ENCODE peak calls at places on chromosomes 3 and 15, in nine cellular contexts. S, U, E, W, H, R, F, G and V are unnamed samples.

GRCh38 chr3:152309535-152310317 is 41.0 kb downstream of the MBNL1 start:
- DNase-seq in W (peak; percentile 89), H (no peak), R (peak; percentile 80), S (peak; percentile 55), E (no peak), F (peak; percentile 81), U (peak; percentile 64), G (peak; percentile 36), V (no peak)

GRCh38 chr3:181610083-181610972 is 101.4 kb upstream of the SOX2 start:
- DNase-seq in H (no peak), E (no peak), G (no peak), F (no peak), W (no peak), U (peak; percentile 26), S (no peak), R (no peak), V (no peak)

GRCh38 chr15:71252036-71252898 is 137.0 kb downstream of the THSD4 start:
- DNase-seq in U (no peak), S (peak; percentile 65), G (no peak), R (peak; percentile 52), W (no peak), F (peak; percentile 57), H (no peak), E (no peak), V (no peak)

GRCh38 chr3:105707009-105707408 is 161.8 kb downstream of the CBLB start:
- DNase-seq in R (no peak), H (no peak), E (no peak), G (no peak), U (no peak), S (no peak), F (no peak), W (no peak), V (no peak)

GRCh38 chr3:146130881-146131371 is 30.1 kb downstream of the PLOD2 start:
- DNase-seq in F (no peak), G (no peak), U (peak; percentile 61), S (no peak), E (peak; percentile 91), H (no peak), R (peak; percentile 71), W (peak; percentile 87), V (no peak)

GRCh38 chr15:81558056-81558455 is 184.0 kb upstream of the TMC3 start:
- DNase-seq in U (no peak), F (no peak), W (no peak), S (no peak), R (no peak), G (no peak), H (no peak), E (no peak), V (no peak)

GRCh38 chr3:142624725-142625440 is 28.7 kb downstream of the PLS1 start:
- DNase-seq in F (no peak), R (no peak), G (no peak), W (no peak), E (no peak), H (no peak), S (no peak), U (no peak), V (no peak)

GRCh38 chr3:127673191-127674098 is 693 bp downstream of the ABTB1 start:
- DNase-seq in R (peak; percentile 55), W (peak; percentile 65), G (no peak), H (no peak), F (peak; percentile 19), S (peak; percentile 28), U (peak; percentile 52), E (no peak), V (peak; percentile 64)

DNA sequence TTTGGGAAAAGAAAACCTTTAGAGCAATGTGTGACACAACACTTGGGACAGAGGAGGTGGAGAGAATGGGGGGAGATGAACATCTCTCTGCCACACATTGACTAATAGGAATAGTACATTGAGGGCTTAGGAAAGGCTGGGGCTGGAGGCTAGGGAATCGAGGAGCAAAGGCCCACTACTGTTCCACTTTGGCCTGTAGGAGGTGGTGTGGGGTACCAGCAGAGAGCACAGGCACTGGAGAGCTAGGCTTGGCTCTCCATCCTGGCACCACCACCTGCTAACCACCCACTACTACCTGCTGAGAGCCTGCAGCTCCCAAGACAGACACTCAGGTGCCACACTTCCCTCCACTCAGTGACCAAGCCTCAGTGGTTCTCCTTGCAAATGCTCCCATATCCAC is 19.4 kb downstream of the CCDC32 start:
- DNase-seq in S (no peak), U (no peak), F (no peak), G (no peak), E (no peak), H (no peak), R (no peak), W (no peak), V (no peak)
- TF ChIP-seq CTCF in S (no peak), U (no peak), F (peak; percentile 22), G (no peak), E (no peak), H (no peak), R (no peak), W (no peak), V (no peak)

DNA sequence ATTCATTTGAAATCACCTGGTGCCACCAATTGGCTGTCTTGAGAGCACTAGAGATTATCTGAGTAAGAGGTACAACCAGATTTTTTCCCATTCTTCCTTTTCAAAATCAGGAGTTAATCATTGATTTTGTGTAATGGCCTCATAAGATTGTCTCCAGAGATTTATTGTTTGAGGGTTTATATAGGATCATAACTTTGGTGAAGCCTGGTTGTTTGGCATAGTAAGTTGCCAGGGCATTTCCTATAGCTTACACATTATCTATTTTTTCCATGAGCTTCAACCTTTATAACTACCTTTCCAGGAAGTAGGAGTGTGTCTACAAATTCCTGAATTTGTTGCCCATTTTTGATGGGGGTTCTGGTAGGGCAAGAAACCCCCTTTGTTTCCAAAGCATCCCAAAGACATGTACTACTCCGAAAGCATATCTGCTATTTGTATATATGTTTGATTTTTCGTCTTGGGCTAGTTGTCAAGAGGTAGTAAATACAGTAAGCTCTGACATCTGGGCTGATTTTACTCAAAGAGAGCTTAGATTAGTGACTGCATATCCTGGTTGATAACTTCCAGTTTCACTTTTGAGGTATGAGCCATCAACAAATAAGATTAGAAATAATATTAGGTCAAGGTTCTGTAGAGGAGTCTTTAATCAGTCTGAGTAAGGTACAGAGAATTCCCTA is 11.7 kb upstream of the PRR23B start:
- DNase-seq in G (no peak), S (no peak), F (no peak), E (no peak), R (no peak), W (no peak), H (no peak), U (no peak), V (no peak)
- TF ChIP-seq CTCF in G (no peak), S (no peak), F (no peak), E (no peak), R (no peak), W (no peak), H (no peak), U (no peak), V (no peak)

GRCh38 chr3:11651900-11652299 is 8.2 kb upstream of the VGLL4 start:
- DNase-seq in W (peak; percentile 59), G (no peak), R (peak; percentile 77), U (peak; percentile 72), H (no peak), S (peak; percentile 31), F (peak; percentile 70), E (no peak), V (no peak)
- TF ChIP-seq CTCF in W (peak; percentile 39), G (no peak), R (peak; percentile 31), U (peak; percentile 21), H (peak; percentile 74), S (peak; percentile 22), F (peak; percentile 66), E (no peak), V (peak; percentile 73)

GRCh38 chr3:19903649-19904048 is 30.4 kb downstream of the EFHB start:
- DNase-seq in U (no peak), H (no peak), G (no peak), E (no peak), F (no peak), R (no peak), W (no peak), S (no peak), V (no peak)

GRCh38 chr3:19899264-19899663 is 34.8 kb downstream of the EFHB start:
- DNase-seq in U (no peak), G (no peak), R (no peak), W (no peak), H (no peak), F (no peak), S (no peak), E (no peak), V (no peak)

GRCh38 chr3:19898725-19899124 is 35.3 kb downstream of the EFHB start:
- DNase-seq in S (no peak), U (peak; percentile 24), W (no peak), R (peak; percentile 29), E (no peak), F (peak; percentile 38), G (peak; percentile 8), H (no peak), V (no peak)

GRCh38 chr3:19901918-19902317 is 32.1 kb downstream of the EFHB start:
- DNase-seq in W (peak; percentile 30), G (no peak), E (no peak), F (no peak), H (no peak), S (peak; percentile 96), R (no peak), U (no peak), V (no peak)

GRCh38 chr3:19901337-19901736 is 32.7 kb downstream of the EFHB start:
- DNase-seq in H (no peak), R (peak; percentile 13), U (no peak), E (no peak), G (no peak), W (no peak), S (no peak), F (peak; percentile 18), V (no peak)
- TF ChIP-seq CTCF in H (no peak), R (no peak), U (no peak), E (no peak), G (no peak), W (no peak), S (no peak), F (no peak), V (no peak)

GRCh38 chr15:92954578-92954977 is 54.5 kb downstream of the CHD2 start:
- DNase-seq in E (no peak), S (peak; percentile 24), U (no peak), W (peak; percentile 29), G (no peak), H (no peak), F (peak; percentile 45), R (peak; percentile 33), V (no peak)
- TF ChIP-seq CTCF in E (peak; percentile 35), S (peak; percentile 41), U (peak; percentile 35), W (peak; percentile 40), G (peak; percentile 24), H (peak; percentile 29), F (peak; percentile 66), R (peak; percentile 46), V (peak; percentile 34)

DNA sequence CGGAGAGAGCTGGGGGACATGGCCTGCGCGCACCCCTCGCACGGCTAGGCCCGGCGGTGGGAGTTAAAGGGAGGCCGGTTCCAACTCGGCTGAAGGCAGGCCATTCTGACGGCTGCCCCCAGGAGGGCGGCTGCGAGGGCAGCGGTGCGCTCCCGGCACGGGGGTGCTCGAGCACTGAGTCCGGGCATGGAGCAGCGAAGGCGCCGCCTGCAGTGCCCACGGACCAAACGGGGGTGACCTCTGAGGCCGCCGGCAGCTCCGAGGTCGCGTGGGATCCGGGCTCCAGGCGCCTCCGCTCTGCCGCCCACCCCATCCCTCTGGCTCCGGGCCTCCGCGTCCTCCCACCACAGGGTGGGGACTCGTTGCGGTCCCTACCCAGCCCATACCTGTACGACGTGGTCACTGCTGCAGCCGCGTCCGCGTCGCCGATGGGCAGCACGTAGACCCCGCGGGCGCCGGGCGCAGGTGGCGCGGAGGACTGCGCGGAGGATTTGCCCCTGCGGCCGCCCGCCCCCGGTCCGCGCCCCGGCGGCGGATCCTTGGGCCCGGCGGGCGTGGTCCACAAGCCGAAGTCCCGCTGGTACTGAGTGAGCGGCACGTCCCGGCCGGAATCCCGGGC is 507 bp downstream of the MAP6D1 start:
- DNase-seq in E (no peak), F (peak; percentile 25), S (no peak), H (peak; percentile 21), U (no peak), R (no peak), W (no peak), G (no peak), V (no peak)
- TF ChIP-seq CTCF in E (no peak), F (no peak), S (no peak), H (no peak), U (no peak), R (peak; percentile 5), W (no peak), G (no peak), V (peak; percentile 8)